ENCODE peak calls at places on chromosomes 11 and 22, in ten cellular contexts. One of them, this sample, is unnamed.

GRCh38 chr22:18156878-18157713 is 7.1 kb downstream of the USP18 start:
- DNase-seq in stimulated activated naive CD8-positive, alpha-beta T cell treated with anti-CD3 and anti-CD28 coated beads, Interleukin-15, Interleukin-2, amounts not matched to agents 100 U/mL and 50 U/mL, for 24 hours: peak; percentile 73
- DNase-seq in fibroblast of gingiva: peak; percentile 89
- DNase-seq in kidney: no peak
- DNase-seq in AG09309: peak; percentile 49
- DNase-seq in NCI-H1105: peak; percentile 29
- DNase-seq in Ammon's horn: peak; percentile 83
- DNase-seq in hippocampal formation: peak; percentile 54
- DNase-seq in transverse colon: peak; percentile 71
- DNase-seq in A549: peak; percentile 65
- DNase-seq in this sample: peak; percentile 73

GRCh38 chr22:43451651-43452050 is 39.8 kb downstream of the MPPED1 start:
- DNase-seq in stimulated activated naive CD8-positive, alpha-beta T cell treated with anti-CD3 and anti-CD28 coated beads, Interleukin-15, Interleukin-2, amounts not matched to agents 100 U/mL and 50 U/mL, for 24 hours: no peak
- DNase-seq in fibroblast of gingiva: no peak
- DNase-seq in kidney: no peak
- DNase-seq in AG09309: no peak
- DNase-seq in NCI-H1105: no peak
- DNase-seq in Ammon's horn: no peak
- DNase-seq in hippocampal formation: no peak
- DNase-seq in transverse colon: no peak
- DNase-seq in A549: no peak
- DNase-seq in this sample: no peak

GRCh38 chr11:35484435-35484834 is 41.0 kb downstream of the PAMR1 start:
- DNase-seq in stimulated activated naive CD8-positive, alpha-beta T cell treated with anti-CD3 and anti-CD28 coated beads, Interleukin-15, Interleukin-2, amounts not matched to agents 100 U/mL and 50 U/mL, for 24 hours: no peak
- DNase-seq in fibroblast of gingiva: peak; percentile 45
- DNase-seq in kidney: no peak
- DNase-seq in AG09309: peak; percentile 63
- DNase-seq in NCI-H1105: no peak
- DNase-seq in Ammon's horn: no peak
- DNase-seq in hippocampal formation: no peak
- DNase-seq in transverse colon: no peak
- DNase-seq in A549: no peak
- DNase-seq in this sample: no peak

GRCh38 chr22:44496305-44496704 is 1.7 kb downstream of the RTL6 start:
- DNase-seq in stimulated activated naive CD8-positive, alpha-beta T cell treated with anti-CD3 and anti-CD28 coated beads, Interleukin-15, Interleukin-2, amounts not matched to agents 100 U/mL and 50 U/mL, for 24 hours: no peak
- DNase-seq in fibroblast of gingiva: no peak
- DNase-seq in kidney: peak; percentile 71
- DNase-seq in AG09309: no peak
- DNase-seq in NCI-H1105: no peak
- DNase-seq in Ammon's horn: no peak
- DNase-seq in hippocampal formation: no peak
- DNase-seq in transverse colon: no peak
- DNase-seq in A549: no peak
- DNase-seq in this sample: no peak

GRCh38 chr22:19853879-19854777 is 546 bp downstream of the GNB1L start:
- DNase-seq in stimulated activated naive CD8-positive, alpha-beta T cell treated with anti-CD3 and anti-CD28 coated beads, Interleukin-15, Interleukin-2, amounts not matched to agents 100 U/mL and 50 U/mL, for 24 hours: peak; percentile 22
- DNase-seq in fibroblast of gingiva: no peak
- DNase-seq in kidney: peak; percentile 58
- DNase-seq in AG09309: no peak
- DNase-seq in NCI-H1105: no peak
- DNase-seq in Ammon's horn: no peak
- DNase-seq in hippocampal formation: no peak
- DNase-seq in transverse colon: no peak
- DNase-seq in A549: no peak
- DNase-seq in this sample: peak; percentile 67

GRCh38 chr11:63915961-63916836 is 765 bp downstream of the RCOR2 start:
- DNase-seq in stimulated activated naive CD8-positive, alpha-beta T cell treated with anti-CD3 and anti-CD28 coated beads, Interleukin-15, Interleukin-2, amounts not matched to agents 100 U/mL and 50 U/mL, for 24 hours: peak; percentile 70
- DNase-seq in fibroblast of gingiva: no peak
- DNase-seq in kidney: peak; percentile 82
- DNase-seq in AG09309: no peak
- DNase-seq in NCI-H1105: peak; percentile 55
- DNase-seq in Ammon's horn: no peak
- DNase-seq in hippocampal formation: no peak
- DNase-seq in transverse colon: peak; percentile 61
- DNase-seq in A549: peak; percentile 59
- DNase-seq in this sample: peak; percentile 78

GRCh38 chr11:76322593-76323341 is 58.2 kb downstream of the THAP12 start:
- DNase-seq in stimulated activated naive CD8-positive, alpha-beta T cell treated with anti-CD3 and anti-CD28 coated beads, Interleukin-15, Interleukin-2, amounts not matched to agents 100 U/mL and 50 U/mL, for 24 hours: no peak
- DNase-seq in fibroblast of gingiva: no peak
- DNase-seq in kidney: peak; percentile 13
- DNase-seq in AG09309: no peak
- DNase-seq in NCI-H1105: no peak
- DNase-seq in Ammon's horn: no peak
- DNase-seq in hippocampal formation: no peak
- DNase-seq in transverse colon: no peak
- DNase-seq in A549: no peak
- DNase-seq in this sample: no peak

GRCh38 chr11:117426941-117427340 is 99.3 kb downstream of the CEP164 start:
- DNase-seq in stimulated activated naive CD8-positive, alpha-beta T cell treated with anti-CD3 and anti-CD28 coated beads, Interleukin-15, Interleukin-2, amounts not matched to agents 100 U/mL and 50 U/mL, for 24 hours: no peak
- DNase-seq in fibroblast of gingiva: no peak
- DNase-seq in kidney: peak; percentile 29
- DNase-seq in AG09309: no peak
- DNase-seq in NCI-H1105: no peak
- DNase-seq in Ammon's horn: no peak
- DNase-seq in hippocampal formation: no peak
- DNase-seq in transverse colon: no peak
- DNase-seq in A549: no peak
- DNase-seq in this sample: no peak

GRCh38 chr11:130693543-130693942 is 222.7 kb downstream of the SNX19 start:
- DNase-seq in stimulated activated naive CD8-positive, alpha-beta T cell treated with anti-CD3 and anti-CD28 coated beads, Interleukin-15, Interleukin-2, amounts not matched to agents 100 U/mL and 50 U/mL, for 24 hours: no peak
- DNase-seq in fibroblast of gingiva: no peak
- DNase-seq in kidney: no peak
- DNase-seq in AG09309: no peak
- DNase-seq in NCI-H1105: no peak
- DNase-seq in Ammon's horn: no peak
- DNase-seq in hippocampal formation: no peak
- DNase-seq in transverse colon: no peak
- DNase-seq in A549: no peak
- DNase-seq in this sample: no peak

GRCh38 chr11:65290448-65291165 is 24.1 kb upstream of the CDC42EP2 start:
- DNase-seq in stimulated activated naive CD8-positive, alpha-beta T cell treated with anti-CD3 and anti-CD28 coated beads, Interleukin-15, Interleukin-2, amounts not matched to agents 100 U/mL and 50 U/mL, for 24 hours: no peak
- DNase-seq in fibroblast of gingiva: peak; percentile 100
- DNase-seq in kidney: peak; percentile 93
- DNase-seq in AG09309: peak; percentile 98
- DNase-seq in NCI-H1105: no peak
- DNase-seq in Ammon's horn: peak; percentile 95
- DNase-seq in hippocampal formation: peak; percentile 92
- DNase-seq in transverse colon: peak; percentile 84
- DNase-seq in A549: peak; percentile 49
- DNase-seq in this sample: no peak

GRCh38 chr11:9150501-9150900 is 59.1 kb upstream of the SCUBE2 start:
- DNase-seq in stimulated activated naive CD8-positive, alpha-beta T cell treated with anti-CD3 and anti-CD28 coated beads, Interleukin-15, Interleukin-2, amounts not matched to agents 100 U/mL and 50 U/mL, for 24 hours: no peak
- DNase-seq in fibroblast of gingiva: peak; percentile 83
- DNase-seq in kidney: no peak
- DNase-seq in AG09309: no peak
- DNase-seq in NCI-H1105: no peak
- DNase-seq in Ammon's horn: no peak
- DNase-seq in hippocampal formation: no peak
- DNase-seq in transverse colon: no peak
- DNase-seq in A549: no peak
- DNase-seq in this sample: no peak

GRCh38 chr11:129960216-129961214 is 42.1 kb downstream of the PRDM10 start:
- DNase-seq in stimulated activated naive CD8-positive, alpha-beta T cell treated with anti-CD3 and anti-CD28 coated beads, Interleukin-15, Interleukin-2, amounts not matched to agents 100 U/mL and 50 U/mL, for 24 hours: peak; percentile 18
- DNase-seq in fibroblast of gingiva: peak; percentile 74
- DNase-seq in kidney: no peak
- DNase-seq in AG09309: peak; percentile 47
- DNase-seq in NCI-H1105: no peak
- DNase-seq in Ammon's horn: no peak
- DNase-seq in hippocampal formation: no peak
- DNase-seq in transverse colon: no peak
- DNase-seq in A549: peak; percentile 9
- DNase-seq in this sample: no peak

GRCh38 chr11:103659743-103660142 is 376.7 kb upstream of the DDI1 start:
- DNase-seq in stimulated activated naive CD8-positive, alpha-beta T cell treated with anti-CD3 and anti-CD28 coated beads, Interleukin-15, Interleukin-2, amounts not matched to agents 100 U/mL and 50 U/mL, for 24 hours: no peak
- DNase-seq in fibroblast of gingiva: peak; percentile 24
- DNase-seq in kidney: no peak
- DNase-seq in AG09309: no peak
- DNase-seq in NCI-H1105: no peak
- DNase-seq in Ammon's horn: peak; percentile 2
- DNase-seq in hippocampal formation: no peak
- DNase-seq in transverse colon: no peak
- DNase-seq in A549: no peak
- DNase-seq in this sample: no peak

GRCh38 chr11:209275-210121 is 2.0 kb downstream of the RIC8A start:
- DNase-seq in stimulated activated naive CD8-positive, alpha-beta T cell treated with anti-CD3 and anti-CD28 coated beads, Interleukin-15, Interleukin-2, amounts not matched to agents 100 U/mL and 50 U/mL, for 24 hours: no peak
- DNase-seq in fibroblast of gingiva: peak; percentile 17
- DNase-seq in kidney: peak; percentile 84
- DNase-seq in AG09309: no peak
- DNase-seq in NCI-H1105: no peak
- DNase-seq in Ammon's horn: no peak
- DNase-seq in hippocampal formation: no peak
- DNase-seq in transverse colon: no peak
- DNase-seq in A549: peak; percentile 22
- DNase-seq in this sample: no peak

GRCh38 chr11:42958635-42959034 is 353.2 kb upstream of the API5 start:
- DNase-seq in stimulated activated naive CD8-positive, alpha-beta T cell treated with anti-CD3 and anti-CD28 coated beads, Interleukin-15, Interleukin-2, amounts not matched to agents 100 U/mL and 50 U/mL, for 24 hours: no peak
- DNase-seq in fibroblast of gingiva: no peak
- DNase-seq in kidney: no peak
- DNase-seq in AG09309: no peak
- DNase-seq in NCI-H1105: no peak
- DNase-seq in Ammon's horn: no peak
- DNase-seq in hippocampal formation: no peak
- DNase-seq in transverse colon: no peak
- DNase-seq in A549: no peak
- DNase-seq in this sample: no peak

GRCh38 chr11:8287297-8288070 is 23.8 kb upstream of the LMO1 start:
- DNase-seq in stimulated activated naive CD8-positive, alpha-beta T cell treated with anti-CD3 and anti-CD28 coated beads, Interleukin-15, Interleukin-2, amounts not matched to agents 100 U/mL and 50 U/mL, for 24 hours: no peak
- DNase-seq in fibroblast of gingiva: no peak
- DNase-seq in kidney: no peak
- DNase-seq in AG09309: no peak
- DNase-seq in NCI-H1105: no peak
- DNase-seq in Ammon's horn: no peak
- DNase-seq in hippocampal formation: no peak
- DNase-seq in transverse colon: no peak
- DNase-seq in A549: no peak
- DNase-seq in this sample: no peak

GRCh38 chr11:13229675-13230359 is 47.8 kb upstream of the BMAL1 start:
- DNase-seq in stimulated activated naive CD8-positive, alpha-beta T cell treated with anti-CD3 and anti-CD28 coated beads, Interleukin-15, Interleukin-2, amounts not matched to agents 100 U/mL and 50 U/mL, for 24 hours: no peak
- DNase-seq in fibroblast of gingiva: no peak
- DNase-seq in kidney: no peak
- DNase-seq in AG09309: no peak
- DNase-seq in NCI-H1105: no peak
- DNase-seq in Ammon's horn: peak; percentile 28
- DNase-seq in hippocampal formation: no peak
- DNase-seq in transverse colon: no peak
- DNase-seq in A549: no peak
- DNase-seq in this sample: no peak

GRCh38 chr22:26632422-26633155 is 10.8 kb downstream of the CRYBA4 start:
- DNase-seq in stimulated activated naive CD8-positive, alpha-beta T cell treated with anti-CD3 and anti-CD28 coated beads, Interleukin-15, Interleukin-2, amounts not matched to agents 100 U/mL and 50 U/mL, for 24 hours: no peak
- DNase-seq in fibroblast of gingiva: no peak
- DNase-seq in kidney: no peak
- DNase-seq in AG09309: no peak
- DNase-seq in NCI-H1105: no peak
- DNase-seq in Ammon's horn: no peak
- DNase-seq in hippocampal formation: no peak
- DNase-seq in transverse colon: no peak
- DNase-seq in A549: no peak
- DNase-seq in this sample: no peak

GRCh38 chr22:22745225-22746060 is 101.0 kb downstream of the GGTLC2 start:
- DNase-seq in stimulated activated naive CD8-positive, alpha-beta T cell treated with anti-CD3 and anti-CD28 coated beads, Interleukin-15, Interleukin-2, amounts not matched to agents 100 U/mL and 50 U/mL, for 24 hours: peak; percentile 50
- DNase-seq in fibroblast of gingiva: peak; percentile 23
- DNase-seq in kidney: no peak
- DNase-seq in AG09309: no peak
- DNase-seq in NCI-H1105: no peak
- DNase-seq in Ammon's horn: peak; percentile 51
- DNase-seq in hippocampal formation: peak; percentile 1
- DNase-seq in transverse colon: peak; percentile 65
- DNase-seq in A549: peak; percentile 26
- DNase-seq in this sample: peak; percentile 70

GRCh38 chr11:36156486-36157150 is 132.6 kb downstream of the COMMD9 start:
- DNase-seq in stimulated activated naive CD8-positive, alpha-beta T cell treated with anti-CD3 and anti-CD28 coated beads, Interleukin-15, Interleukin-2, amounts not matched to agents 100 U/mL and 50 U/mL, for 24 hours: no peak
- DNase-seq in fibroblast of gingiva: peak; percentile 16
- DNase-seq in kidney: no peak
- DNase-seq in AG09309: no peak
- DNase-seq in NCI-H1105: no peak
- DNase-seq in Ammon's horn: peak; percentile 8
- DNase-seq in hippocampal formation: no peak
- DNase-seq in transverse colon: no peak
- DNase-seq in A549: no peak
- DNase-seq in this sample: no peak